ENCODE peak calls at places on chromosomes 6 and 20, in six cellular contexts. L is activated CD4-positive, alpha-beta T cell treated with anti-CD3 and anti-CD28 coated beads for 24 hours; P is neural crest cell; V is GM20000; D is AG10803; T is NAMALWA. C is an unnamed sample.

GRCh38 chr6:85344996-85345395 is 104.9 kb upstream of the NT5E start:
- DNase-seq in L (no peak), P (no peak), V (no peak), D (no peak), T (no peak), C (no peak)

GRCh38 chr20:53752971-53753879 is 159.6 kb upstream of the ZNF217 start:
- DNase-seq in L (no peak), P (no peak), V (no peak), D (no peak), T (no peak), C (no peak)

GRCh38 chr6:4903751-4904370 is 100.0 kb downstream of the RPP40 start:
- DNase-seq in L (no peak), P (no peak), V (no peak), D (peak), T (no peak), C (no peak)

GRCh38 chr6:162388383-162388777 is 339.2 kb downstream of the PRKN start:
- DNase-seq in L (no peak), P (no peak), V (no peak), D (no peak), T (no peak), C (no peak)

GRCh38 chr6:123022980-123023379 is 26.9 kb downstream of the CLVS2 start:
- DNase-seq in L (no peak), P (peak), V (no peak), D (no peak), T (peak), C (peak)

GRCh38 chr6:42911171-42912021 is 4.5 kb upstream of the PTCRA start:
- DNase-seq in L (no peak), P (peak), V (no peak), D (no peak), T (no peak), C (peak)

GRCh38 chr6:82842721-82843120 is 222.9 kb downstream of the UBE3D start:
- DNase-seq in L (no peak), P (no peak), V (no peak), D (peak), T (no peak), C (no peak)

GRCh38 chr6:163563303-163563702 is 148.8 kb downstream of the QKI start:
- DNase-seq in L (no peak), P (no peak), V (no peak), D (no peak), T (no peak), C (no peak)

GRCh38 chr6:118923035-118923434 is 11.9 kb downstream of the MCM9 start:
- DNase-seq in L (no peak), P (no peak), V (no peak), D (no peak), T (no peak), C (no peak)

GRCh38 chr6:71473908-71474307 is 185.3 kb downstream of the OGFRL1 start:
- DNase-seq in L (no peak), P (no peak), V (no peak), D (peak), T (no peak), C (no peak)

GRCh38 chr6:14704383-14705271 is 541.2 kb upstream of the JARID2 start:
- DNase-seq in L (no peak), P (no peak), V (no peak), D (peak), T (no peak), C (peak)

GRCh38 chr6:45697605-45698004 is 318.1 kb downstream of the CLIC5 start:
- DNase-seq in L (no peak), P (no peak), V (no peak), D (peak), T (no peak), C (no peak)

GRCh38 chr6:150100745-150101144 is 31.8 kb upstream of the ULBP3 start:
- DNase-seq in L (no peak), P (no peak), V (no peak), D (no peak), T (no peak), C (no peak)

GRCh38 chr20:1373614-1374013 is 19.2 kb downstream of the FKBP1A start:
- DNase-seq in L (no peak), P (no peak), V (no peak), D (no peak), T (no peak), C (no peak)

GRCh38 chr6:161354241-161354840 is 80.5 kb upstream of the AGPAT4 start:
- DNase-seq in L (no peak), P (no peak), V (no peak), D (no peak), T (no peak), C (no peak)

C was measured in left kidney.